ENCODE peak calls at places on chromosomes 16 and 17, in four cellular contexts. T is left lung, G is neural progenitor cell, E is astrocyte of the spinal cord. Z is an unnamed sample.

GRCh38 chr17:73634629-73635028 is 9.6 kb downstream of the SDK2 start:
- DNase-seq in T (no peak), G (no peak), E (no peak), Z (no peak)

GRCh38 chr16:138049-138417 is 440 bp downstream of the NPRL3 start:
- DNase-seq in T (peak; percentile 84), G (peak; percentile 81), E (no peak), Z (no peak)

GRCh38 chr16:57592591-57593003 is 35.8 kb upstream of the ADGRG1 start:
- DNase-seq in T (no peak), G (no peak), E (no peak), Z (no peak)

GRCh38 chr16:86828653-86829052 is 250.3 kb downstream of the FOXL1 start:
- DNase-seq in T (no peak), G (no peak), E (no peak), Z (no peak)

GRCh38 chr16:74568961-74569631 is 37.8 kb downstream of the GLG1 start:
- DNase-seq in T (no peak), G (no peak), E (peak; percentile 45), Z (peak; percentile 25)

GRCh38 chr16:27625050-27625697 is 75.2 kb downstream of the KATNIP start:
- DNase-seq in T (no peak), G (no peak), E (peak; percentile 10), Z (no peak)

GRCh38 chr17:11545002-11545401 is 53.3 kb upstream of the DNAH9 start:
- DNase-seq in T (no peak), G (no peak), E (no peak), Z (no peak)

GRCh38 chr16:85975421-85976100 is 76.6 kb downstream of the IRF8 start:
- DNase-seq in T (no peak), G (no peak), E (no peak), Z (no peak)

GRCh38 chr16:81554993-81555392 is 110.4 kb downstream of the CMIP start:
- DNase-seq in T (no peak), G (no peak), E (no peak), Z (no peak)

GRCh38 chr16:24178496-24178895 is 77.6 kb upstream of the CACNG3 start:
- DNase-seq in T (no peak), G (peak; percentile 74), E (no peak), Z (no peak)

GRCh38 chr16:50878966-50879615 is 137.2 kb downstream of the CYLD start:
- DNase-seq in T (no peak), G (peak; percentile 41), E (no peak), Z (no peak)

GRCh38 chr17:37713028-37713431 is 31.8 kb downstream of the HNF1B start:
- DNase-seq in T (no peak), G (no peak), E (no peak), Z (no peak)

GRCh38 chr17:81528651-81529436 is 667 bp downstream of the FSCN2 start:
- DNase-seq in T (peak; percentile 73), G (no peak), E (no peak), Z (no peak)

GRCh38 chr17:59859444-59860025 is 33.2 kb downstream of the TUBD1 start:
- DNase-seq in T (no peak), G (no peak), E (peak; percentile 80), Z (peak; percentile 78)

GRCh38 chr16:1930338-1930720 is 12.1 kb upstream of the HS3ST6 start:
- DNase-seq in T (no peak), G (no peak), E (no peak), Z (no peak)

GRCh38 chr16:22123146-22123545 is 30.8 kb downstream of the VWA3A start:
- DNase-seq in T (no peak), G (peak; percentile 24), E (no peak), Z (peak; percentile 10)

GRCh38 chr17:76953926-76954325 is 85.7 kb downstream of the MGAT5B start:
- DNase-seq in T (no peak), G (no peak), E (no peak), Z (no peak)

GRCh38 chr16:54285414-54286066 is 1.0 kb downstream of the IRX3 start:
- DNase-seq in T (peak; percentile 81), G (peak; percentile 61), E (peak; percentile 52), Z (peak; percentile 39)

GRCh38 chr17:42097691-42098661 is at the start of gene ZNF385C:
- DNase-seq in T (peak; percentile 87), G (peak; percentile 69), E (no peak), Z (no peak)

GRCh38 chr17:21251611-21252010 is 1.6 kb downstream of the NATD1 start:
- DNase-seq in T (no peak), G (no peak), E (no peak), Z (no peak)

GRCh38 chr17:79544142-79544914 is 66.5 kb downstream of the RBFOX3 start:
- DNase-seq in T (no peak), G (no peak), E (no peak), Z (no peak)

GRCh38 chr16:88374736-88375135 is 8.0 kb upstream of the ZNF469 start:
- DNase-seq in T (peak; percentile 73), G (no peak), E (no peak), Z (no peak)

GRCh38 chr17:1208966-1209365 is 29.2 kb upstream of the ABR start:
- DNase-seq in T (no peak), G (no peak), E (no peak), Z (no peak)

GRCh38 chr17:80872999-80873951 is 118.4 kb upstream of the CHMP6 start:
- DNase-seq in T (peak; percentile 77), G (peak; percentile 93), E (no peak), Z (no peak)

GRCh38 chr17:18009609-18010420 is 29.2 kb downstream of the ATPAF2 start:
- DNase-seq in T (no peak), G (no peak), E (no peak), Z (no peak)

GRCh38 chr17:18008496-18009268 is 30.3 kb downstream of the ATPAF2 start:
- DNase-seq in T (no peak), G (no peak), E (peak; percentile 68), Z (peak; percentile 42)

GRCh38 chr17:18015603-18016002 is 23.4 kb downstream of the ATPAF2 start:
- DNase-seq in T (no peak), G (no peak), E (no peak), Z (no peak)

GRCh38 chr17:18014006-18014405 is 25.0 kb downstream of the ATPAF2 start:
- DNase-seq in T (no peak), G (no peak), E (no peak), Z (no peak)

DNA sequence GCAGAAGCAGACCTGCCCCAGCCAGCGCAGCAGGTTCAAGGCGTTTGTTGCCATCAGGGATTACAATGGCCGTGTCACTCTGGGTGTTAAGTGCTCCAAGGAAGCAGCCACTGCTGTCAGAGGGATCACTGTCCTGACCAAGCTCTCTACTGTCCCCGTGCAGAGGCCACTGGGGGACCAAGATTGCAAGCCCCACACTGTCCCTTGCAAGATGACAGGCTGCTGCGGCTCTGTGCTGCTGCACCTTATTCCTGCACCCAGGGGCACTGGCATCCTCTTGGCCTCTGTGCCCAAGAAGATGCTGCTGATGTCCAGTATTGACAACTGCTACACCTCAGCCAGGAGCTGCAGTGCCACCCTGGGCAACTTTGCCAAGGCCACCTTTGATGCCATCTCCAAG is 27.7 kb downstream of the ATPAF2 start:
- DNase-seq in T (no peak), G (no peak), E (no peak), Z (no peak)
- H3K4me3 ChIP-seq in T (no peak overlapping the region), G (no peak overlapping the region), E (no peak overlapping the region), Z (no peak overlapping the region)

GRCh38 chr16:84663433-84664101 is 15.3 kb downstream of the KLHL36 start:
- DNase-seq in T (no peak), G (no peak), E (no peak), Z (no peak)
- TF ChIP-seq CTCF in T (no peak), G (no peak), E (no peak), Z (no peak)

DNA sequence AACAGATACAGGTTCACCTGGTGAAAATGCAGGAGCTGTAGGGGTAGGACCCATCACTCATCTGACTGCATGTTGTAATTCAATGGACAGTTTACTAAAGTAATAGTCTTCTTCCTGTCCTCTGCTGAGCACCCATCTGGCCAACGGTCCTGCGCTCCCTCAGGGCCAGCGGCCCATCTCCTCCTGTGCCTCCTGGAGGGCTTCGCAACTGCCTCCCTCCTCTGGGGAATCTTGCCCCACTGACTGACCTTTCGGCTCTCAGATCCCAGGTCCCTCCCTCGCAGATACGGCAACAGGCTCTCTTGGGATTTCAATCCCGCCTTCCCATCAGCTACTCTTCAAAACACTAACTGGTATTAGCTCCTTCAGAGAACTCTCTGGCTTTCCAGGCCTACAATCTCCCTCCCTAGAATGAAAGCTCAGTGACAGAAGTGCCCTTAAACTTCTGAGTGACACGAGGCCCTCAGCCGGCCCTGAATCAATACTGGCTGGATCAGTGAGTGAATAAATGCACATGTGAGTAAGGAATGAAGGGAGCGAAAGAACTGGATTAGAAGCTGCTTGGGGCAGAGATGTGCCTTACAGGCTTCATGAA is 1.3 kb downstream of the PEMT start:
- DNase-seq in T (peak; percentile 50), G (no peak), E (no peak), Z (no peak)
- H3K4me3 ChIP-seq in T (peak overlapping the region; percentile 72), G (peak overlapping the region; percentile 95), E (peak overlapping the region; percentile 85), Z (peak overlapping the region; percentile 69)

GRCh38 chr16:5604770-5605169 is 507.2 kb upstream of the EEF2KMT start:
- DNase-seq in T (no peak), G (peak; percentile 70), E (no peak), Z (no peak)
- TF ChIP-seq CTCF in T (no peak), G (peak; percentile 65), E (peak; percentile 6), Z (no peak)

GRCh38 chr17:66395961-66396360 is 93.5 kb downstream of the PRKCA start:
- DNase-seq in T (no peak), G (no peak), E (no peak), Z (no peak)
- H3K4me3 ChIP-seq in T (no peak overlapping the region), G (no peak overlapping the region), E (no peak overlapping the region), Z (no peak overlapping the region)

GRCh38 chr17:39107973-39108372 is 43.5 kb downstream of the PLXDC1 start:
- DNase-seq in T (no peak), G (no peak), E (no peak), Z (no peak)
- TF ChIP-seq CTCF in T (no peak), G (no peak), E (no peak), Z (no peak)

GRCh38 chr17:6073620-6074019 is 3.4 kb downstream of the WSCD1 start:
- DNase-seq in T (no peak), G (no peak), E (no peak), Z (no peak)

GRCh38 chr17:6071528-6072065 is 1.4 kb downstream of the WSCD1 start:
- DNase-seq in T (no peak), G (no peak), E (no peak), Z (no peak)

GRCh38 chr17:6072611-6073010 is 2.4 kb downstream of the WSCD1 start:
- DNase-seq in T (no peak), G (no peak), E (no peak), Z (no peak)

GRCh38 chr17:6070895-6071511 is 824 bp downstream of the WSCD1 start:
- DNase-seq in T (no peak), G (peak; percentile 48), E (peak; percentile 15), Z (no peak)

GRCh38 chr17:6072157-6072556 is 2.0 kb downstream of the WSCD1 start:
- DNase-seq in T (no peak), G (no peak), E (peak; percentile 7), Z (peak; percentile 8)
- H3K4me3 ChIP-seq in T (no peak overlapping the region), G (no peak overlapping the region), E (no peak overlapping the region), Z (no peak overlapping the region)

GRCh38 chr17:27670791-27671590 is 40.0 kb downstream of the LGALS9 start:
- DNase-seq in T (no peak), G (no peak), E (no peak), Z (no peak)
- TF ChIP-seq CTCF in T (no peak), G (peak; percentile 6), E (no peak), Z (no peak)

Z was measured in fibroblast of mammary gland.